ENCODE peak calls at places on chromosomes 7 and 10, in nine cellular contexts. O, E, A, F, T, U, K, Z and J are unnamed samples.
A peak's percentile ranks its signal among the peaks of the same experiment; 100 is the strongest.

GRCh38 chr7:94050046-94050445 is 45.9 kb upstream of the BET1 start:
- DNase-seq in A (no peak), K (no peak), F (no peak), T (no peak), E (no peak), Z (no peak), U (no peak), O (no peak), J (no peak)

GRCh38 chr7:104845541-104845940 is 168.5 kb upstream of the KMT2E start:
- DNase-seq in T (no peak), F (no peak), Z (no peak), O (no peak), K (no peak), A (no peak), E (no peak), U (no peak), J (no peak)

GRCh38 chr10:96651998-96652431 is 65.2 kb upstream of the TM9SF3 start:
- DNase-seq in A (peak; percentile 53), O (no peak), U (no peak), T (no peak), Z (no peak), K (no peak), F (no peak), E (no peak), J (no peak)

GRCh38 chr10:89283174-89283987 is 18.5 kb upstream of the IFIT2 start:
- DNase-seq in K (no peak), U (no peak), A (no peak), Z (peak; percentile 51), F (no peak), T (no peak), O (peak; percentile 34), E (no peak), J (peak; percentile 69)

GRCh38 chr10:81873932-81874816 is 820 bp upstream of the NRG3 start:
- DNase-seq in E (peak; percentile 46), U (peak; percentile 71), T (no peak), Z (peak; percentile 78), O (peak; percentile 54), A (no peak), K (peak; percentile 20), F (peak; percentile 68), J (peak; percentile 31)

GRCh38 chr10:116158036-116158435 is 115.0 kb downstream of the GFRA1 start:
- DNase-seq in Z (no peak), E (no peak), U (no peak), O (no peak), A (no peak), T (no peak), F (no peak), K (no peak), J (no peak)

GRCh38 chr7:52936750-52937149 is 98.7 kb upstream of the POM121L12 start:
- DNase-seq in F (no peak), A (no peak), O (no peak), K (no peak), Z (no peak), U (no peak), E (no peak), T (no peak), J (no peak)

GRCh38 chr10:80187465-80188409 is 17.6 kb downstream of the ANXA11 start:
- DNase-seq in O (no peak), T (no peak), A (peak; percentile 83), U (no peak), Z (no peak), K (peak; percentile 79), E (no peak), F (peak; percentile 63), J (no peak)

GRCh38 chr7:22357311-22358175 is 589 bp upstream of the RAPGEF5 start:
- DNase-seq in K (peak; percentile 72), O (peak; percentile 1), U (no peak), A (no peak), E (no peak), F (no peak), T (no peak), Z (no peak), J (peak; percentile 61)

GRCh38 chr10:44858988-44859387 is 52.1 kb upstream of the TMEM72 start:
- DNase-seq in E (no peak), A (no peak), Z (no peak), U (no peak), T (no peak), K (no peak), F (no peak), O (no peak), J (no peak)

GRCh38 chr10:88194041-88194887 is 330.8 kb downstream of the PTEN start:
- DNase-seq in K (no peak), E (no peak), T (no peak), U (no peak), A (peak; percentile 48), O (no peak), Z (no peak), F (no peak), J (no peak)

GRCh38 chr10:63717089-63717715 is 196.0 kb downstream of the REEP3 start:
- DNase-seq in F (no peak), E (no peak), U (no peak), A (no peak), Z (no peak), K (no peak), T (no peak), O (no peak), J (no peak)

GRCh38 chr7:111560773-111561658 is 1.3 kb downstream of the IMMP2L start:
- DNase-seq in T (no peak), E (no peak), O (peak; percentile 76), F (no peak), U (no peak), K (no peak), Z (no peak), A (no peak), J (peak; percentile 31)

GRCh38 chr7:115299379-115300038 is 377.6 kb downstream of the MDFIC start:
- DNase-seq in F (no peak), U (no peak), E (no peak), A (no peak), O (no peak), T (no peak), K (no peak), Z (no peak), J (no peak)

DNA sequence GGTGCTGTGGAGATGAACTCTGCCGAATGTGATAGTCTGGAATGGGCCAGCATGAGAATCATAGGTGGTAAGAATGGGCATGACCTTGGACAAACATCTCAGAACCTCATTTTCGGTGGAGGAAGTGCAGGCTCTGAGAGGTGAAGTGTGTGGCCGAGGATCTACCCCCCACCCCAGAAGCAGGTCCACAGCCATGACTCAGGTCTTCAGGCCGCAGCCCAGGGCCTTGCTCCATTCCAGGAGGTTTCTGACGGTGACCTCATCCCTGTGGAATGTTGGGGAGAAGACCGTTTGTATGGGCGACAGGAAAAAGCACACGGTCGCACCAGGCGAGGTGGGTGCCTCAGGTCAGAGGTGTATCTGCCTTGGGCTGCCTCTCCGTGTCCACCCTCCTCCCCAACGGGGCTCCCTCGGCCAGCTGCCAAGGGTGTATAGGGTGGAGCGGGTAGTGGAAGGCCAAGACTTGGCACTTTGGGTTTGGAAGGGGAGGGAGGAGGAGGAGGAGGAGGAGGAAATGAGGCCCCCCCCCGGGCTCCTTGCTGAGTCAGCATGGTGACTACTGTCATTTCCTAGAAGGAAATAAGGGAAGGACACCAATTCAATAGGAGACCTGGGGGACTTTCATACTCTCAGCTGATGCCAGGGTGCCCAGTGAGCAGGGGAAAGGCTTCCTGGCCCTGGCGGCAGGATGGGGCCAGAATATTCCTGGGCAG is 168.0 kb upstream of the RHEB start:
- DNase-seq in A (no peak), T (peak; percentile 92), Z (no peak), F (peak; percentile 88), U (peak; percentile 73), O (peak; percentile 94), K (no peak), E (peak; percentile 43), J (peak; percentile 97)
- H3K4me3 ChIP-seq in A (no peak overlapping the region), T (no peak overlapping the region), Z (no peak overlapping the region), F (no peak overlapping the region), U (no peak overlapping the region), O (no peak overlapping the region), K (no peak overlapping the region), E (no peak overlapping the region), J (no peak overlapping the region)

DNA sequence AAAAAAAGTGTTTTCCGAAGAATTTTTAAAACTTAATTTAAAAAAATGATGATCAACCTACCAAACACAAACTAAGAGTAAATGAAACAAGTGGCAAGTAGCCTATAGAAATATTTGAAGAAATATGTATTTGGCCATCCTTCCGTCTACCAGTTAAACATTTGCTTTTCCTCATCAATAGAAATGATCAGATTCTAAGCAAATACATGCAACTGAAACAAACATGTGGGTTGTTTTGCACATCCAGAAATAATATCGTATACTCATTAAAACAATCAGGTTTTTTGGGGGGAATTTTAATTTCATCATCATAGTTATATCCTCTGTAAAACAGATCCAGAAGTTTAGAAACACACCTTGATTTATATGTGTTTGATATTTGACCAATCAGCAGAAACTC is 1011.7 kb downstream of the GATA3 start:
- DNase-seq in T (no peak), O (no peak), U (no peak), K (no peak), Z (no peak), E (no peak), F (no peak), A (no peak), J (no peak)
- TF ChIP-seq CTCF in T (no peak), O (no peak), U (no peak), K (no peak), Z (no peak), E (no peak), F (no peak), A (no peak), J (no peak)

DNA sequence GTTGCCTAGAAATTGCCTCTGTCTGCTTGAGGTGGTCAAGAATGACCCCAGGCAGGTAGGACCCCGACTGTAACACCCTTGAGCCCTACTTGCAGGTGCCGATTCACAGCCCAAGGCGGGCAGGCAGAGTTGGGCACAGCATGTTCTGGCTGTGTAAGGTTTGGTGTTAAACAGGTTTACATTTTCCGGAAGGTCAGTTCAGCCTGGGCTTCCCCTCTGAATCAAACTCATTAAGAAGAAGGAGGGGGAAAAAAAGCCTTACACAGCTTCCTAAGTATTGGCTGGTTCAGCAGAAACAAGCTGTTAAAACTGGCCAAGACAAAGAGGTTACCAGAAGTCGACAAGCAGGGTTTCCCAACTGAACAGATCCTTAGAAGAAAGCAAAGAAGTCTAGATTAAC is 132.6 kb downstream of the PRPF18 start:
- DNase-seq in F (no peak), E (no peak), Z (no peak), O (no peak), T (no peak), U (no peak), K (no peak), A (no peak), J (no peak)
- H3K4me3 ChIP-seq in F (no peak overlapping the region), E (no peak overlapping the region), Z (no peak overlapping the region), O (no peak overlapping the region), T (no peak overlapping the region), U (no peak overlapping the region), K (no peak overlapping the region), A (no peak overlapping the region), J (no peak overlapping the region)

DNA sequence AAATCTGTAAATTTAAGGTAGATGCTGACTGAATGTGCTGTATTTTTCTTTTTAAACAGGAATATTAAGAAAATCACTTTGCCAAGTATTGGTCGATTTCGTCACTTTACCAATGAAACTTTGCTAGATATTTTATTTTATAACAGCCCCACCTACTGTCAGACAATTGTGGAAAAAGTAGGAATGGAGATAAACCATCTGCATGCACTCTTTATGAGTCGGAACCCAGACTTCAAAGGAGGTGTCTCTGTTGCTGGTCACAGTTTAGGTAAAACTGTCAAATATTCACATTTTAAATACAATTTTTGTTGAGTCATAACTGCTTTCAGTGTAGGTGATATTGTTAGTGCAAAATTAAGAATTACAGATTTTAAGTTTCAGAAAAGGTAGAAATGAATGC is 25.2 kb downstream of the SEC23IP start:
- DNase-seq in T (no peak), K (no peak), U (no peak), Z (no peak), A (no peak), O (no peak), F (no peak), E (no peak), J (no peak)
- TF ChIP-seq CTCF in T (no peak), K (no peak), U (no peak), Z (no peak), A (no peak), O (no peak), F (no peak), E (no peak), J (no peak)